ENCODE peak calls at places on chromosomes 2 and 18, in five cellular contexts. P is K562, Z is A549, Q is GM23338, W is HepG2. S is an unnamed sample.

GRCh38 chr18:34977787-34978532 is 63.3 kb upstream of the MAPRE2 start:
- DNase-seq in Q (peak; percentile 84), Z (no peak), P (peak; percentile 18), W (no peak), S (no peak)

GRCh38 chr18:363327-364115 is 95.7 kb upstream of the THOC1 start:
- DNase-seq in Q (no peak), Z (no peak), W (no peak), P (no peak), S (no peak)

GRCh38 chr2:206443735-206444527 is 599 bp downstream of the ADAM23 start:
- DNase-seq in W (no peak), Z (peak; percentile 46), P (no peak), Q (peak; percentile 68), S (no peak)

GRCh38 chr2:217731805-217732204 is 271.0 kb downstream of the TNS1 start:
- DNase-seq in Q (no peak), W (no peak), Z (no peak), P (no peak), S (no peak)

GRCh38 chr2:227623225-227623624 is 5.9 kb downstream of the SCYGR4 start:
- DNase-seq in P (no peak), W (no peak), Z (no peak), Q (no peak), S (no peak)

GRCh38 chr2:182870227-182870626 is 3.8 kb upstream of the FRZB start:
- DNase-seq in P (peak; percentile 44), W (peak; percentile 56), Z (peak; percentile 8), Q (peak; percentile 90), S (no peak)

GRCh38 chr18:36158261-36158867 is 28.7 kb downstream of the ELP2 start:
- DNase-seq in Q (no peak), W (no peak), P (no peak), Z (no peak), S (no peak)

GRCh38 chr2:219484343-219485200 is 14.1 kb upstream of the GMPPA start:
- DNase-seq in W (no peak), Z (no peak), Q (peak; percentile 75), P (no peak), S (no peak)

GRCh38 chr18:76519156-76519549 is 24.1 kb upstream of the ZNF516 start:
- DNase-seq in Z (no peak), P (no peak), W (no peak), Q (peak; percentile 64), S (no peak)

GRCh38 chr2:128714861-128715312 is 396.2 kb upstream of the HS6ST1 start:
- DNase-seq in P (no peak), Q (peak; percentile 47), Z (no peak), W (no peak), S (no peak)

GRCh38 chr18:26549486-26550435 is 1.4 kb upstream of the KCTD1 start:
- DNase-seq in Q (peak; percentile 71), W (peak; percentile 12), P (no peak), Z (peak; percentile 33), S (no peak)

GRCh38 chr18:70672581-70672980 is 383.7 kb downstream of the SOCS6 start:
- DNase-seq in P (no peak), Z (no peak), Q (no peak), W (no peak), S (no peak)

GRCh38 chr2:118992740-118993391 is 50.9 kb downstream of the MARCO start:
- DNase-seq in Z (no peak), P (no peak), Q (no peak), W (no peak), S (no peak)

GRCh38 chr2:86068098-86069047 is 37.3 kb downstream of the POLR1A start:
- DNase-seq in Q (no peak), W (no peak), Z (no peak), P (no peak), S (no peak)

GRCh38 chr18:21309248-21309647 is 67.2 kb downstream of the GREB1L start:
- DNase-seq in Q (no peak), Z (no peak), P (no peak), W (no peak), S (no peak)

GRCh38 chr2:9703085-9703641 is 72.4 kb upstream of the YWHAQ start:
- DNase-seq in Z (peak; percentile 90), Q (no peak), P (no peak), W (peak; percentile 39), S (no peak)

DNA sequence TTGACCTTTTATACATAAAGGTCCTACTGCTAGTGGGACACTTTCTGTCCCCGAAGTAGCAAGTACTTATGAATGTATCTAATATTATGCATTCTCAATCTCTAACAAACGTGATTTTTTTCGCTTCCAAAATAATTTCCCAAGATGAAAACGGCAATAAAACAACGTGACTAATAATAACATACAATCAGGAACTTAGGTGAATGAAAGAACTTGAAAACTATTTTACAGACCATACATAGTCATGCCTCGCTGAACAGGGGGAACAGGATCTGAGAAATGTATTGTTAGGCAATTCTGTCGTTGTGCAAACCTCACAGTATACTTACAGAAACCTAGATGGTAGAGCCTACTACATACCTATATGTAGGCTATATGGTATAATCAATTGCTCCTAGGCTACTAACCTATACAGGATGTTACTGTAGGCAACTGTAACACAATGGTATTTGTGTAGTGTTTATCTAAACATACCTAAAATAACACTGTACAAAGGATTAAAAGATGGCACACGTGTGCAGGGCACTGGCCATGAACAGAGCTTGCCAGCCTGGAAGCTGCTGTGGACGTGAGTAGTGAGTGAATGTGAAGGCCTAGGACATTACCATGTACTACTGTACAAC is 2.5 kb downstream of the RTN4 start:
- DNase-seq in W (peak; percentile 71), Q (no peak), Z (no peak), P (no peak), S (no peak)
- TF ChIP-seq JUNB in W (no peak), Q (no peak), Z (no peak), P (no peak), S (no peak)

DNA sequence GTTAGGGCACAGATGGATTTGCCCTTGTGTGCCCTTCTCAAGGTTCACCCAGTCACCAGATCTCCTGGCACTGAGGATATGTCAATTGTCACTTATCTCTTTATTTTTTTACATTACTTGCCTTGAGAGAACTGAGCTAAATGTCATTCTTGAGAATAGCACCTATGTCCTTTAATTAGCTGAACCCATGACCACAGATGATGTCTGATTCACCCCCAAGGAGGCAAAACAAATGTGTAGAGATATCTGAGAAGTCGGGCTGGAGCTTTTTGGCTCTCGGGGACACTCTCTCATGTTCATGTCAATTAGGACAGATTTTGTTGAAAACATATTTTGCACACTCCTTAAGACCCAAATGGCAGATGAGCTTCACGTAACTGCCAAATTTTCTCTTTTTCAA is 171.4 kb upstream of the LRRTM1 start:
- DNase-seq in P (no peak), Q (no peak), Z (no peak), W (no peak), S (no peak)
- TF ChIP-seq JUNB in P (no peak), Q (no peak), Z (no peak), W (no peak), S (no peak)

GRCh38 chr2:172953411-172953810 is 122.2 kb upstream of the MAP3K20 start:
- DNase-seq in W (no peak), Z (no peak), P (no peak), Q (no peak), S (no peak)

GRCh38 chr2:172955587-172955986 is 120.1 kb upstream of the MAP3K20 start:
- DNase-seq in Q (no peak), P (no peak), W (no peak), Z (no peak), S (no peak)

GRCh38 chr2:172951554-172951953 is 124.1 kb upstream of the MAP3K20 start:
- DNase-seq in Q (no peak), Z (no peak), P (no peak), W (no peak), S (no peak)

GRCh38 chr2:172957734-172958133 is 117.9 kb upstream of the MAP3K20 start:
- DNase-seq in Q (no peak), W (no peak), P (no peak), Z (no peak), S (no peak)

GRCh38 chr2:172953970-172954852 is 121.4 kb upstream of the MAP3K20 start:
- DNase-seq in Q (no peak), W (no peak), Z (no peak), P (no peak), S (no peak)
- TF ChIP-seq JUNB in Q (no peak), W (no peak), Z (no peak), P (no peak), S (no peak)

DNA sequence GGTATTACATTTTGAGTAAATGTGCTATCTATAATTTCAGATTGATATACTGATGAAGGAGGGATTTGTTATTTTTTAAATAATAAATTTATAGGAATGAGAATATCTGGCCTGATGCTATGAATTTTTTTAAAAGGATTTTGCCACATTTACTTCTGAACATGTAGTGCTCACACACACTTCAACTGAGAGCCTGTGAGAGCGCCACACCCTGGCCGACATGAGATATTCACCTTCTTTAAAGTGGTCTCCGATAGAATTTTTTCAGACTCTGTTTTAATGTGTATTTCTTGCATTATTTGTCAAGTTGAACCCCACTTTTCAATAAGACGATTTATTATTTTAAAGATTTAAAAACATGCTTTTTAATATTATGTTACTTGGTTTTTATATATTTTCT is 813.3 kb downstream of the DCC start:
- DNase-seq in Z (peak; percentile 1), Q (peak; percentile 65), W (peak; percentile 2), P (no peak), S (no peak)
- TF ChIP-seq JUNB in Z (no peak), Q (no peak), W (no peak), P (no peak), S (no peak)

GRCh38 chr2:18722101-18722500 is 132.7 kb upstream of the NT5C1B start:
- DNase-seq in Z (no peak), P (no peak), Q (no peak), W (no peak), S (no peak)

GRCh38 chr2:18721038-18721922 is 131.9 kb upstream of the NT5C1B start:
- DNase-seq in P (no peak), Z (no peak), W (no peak), Q (no peak), S (no peak)

GRCh38 chr2:18723219-18723618 is 133.8 kb upstream of the NT5C1B start:
- DNase-seq in P (no peak), Q (no peak), Z (no peak), W (no peak), S (no peak)

GRCh38 chr2:18719978-18720775 is 130.8 kb upstream of the NT5C1B start:
- DNase-seq in Z (peak; percentile 7), W (no peak), Q (no peak), P (no peak), S (no peak)
- TF ChIP-seq JUNB in Z (no peak), W (no peak), Q (no peak), P (no peak), S (no peak)

GRCh38 chr2:171318463-171318934 is 115.3 kb downstream of the METTL8 start:
- DNase-seq in P (no peak), Q (peak; percentile 84), Z (no peak), W (no peak), S (no peak)

GRCh38 chr2:171320208-171320621 is 113.6 kb downstream of the METTL8 start:
- DNase-seq in P (no peak), W (no peak), Q (no peak), Z (no peak), S (peak; percentile 95)

GRCh38 chr2:171319164-171319810 is 114.5 kb downstream of the METTL8 start:
- DNase-seq in P (no peak), Q (peak; percentile 84), W (no peak), Z (no peak), S (peak; percentile 98)

GRCh38 chr2:171317492-171318125 is 116.2 kb downstream of the METTL8 start:
- DNase-seq in P (no peak), Q (no peak), W (no peak), Z (no peak), S (peak; percentile 74)

GRCh38 chr2:171320731-171321130 is 113.1 kb downstream of the METTL8 start:
- DNase-seq in Z (no peak), P (no peak), Q (no peak), W (no peak), S (no peak)
- TF ChIP-seq JUNB in Z (no peak), P (no peak), Q (no peak), W (no peak), S (no peak)

GRCh38 chr18:48138211-48138610 is 207.8 kb upstream of the SMAD2 start:
- DNase-seq in Z (no peak), Q (peak; percentile 42), W (no peak), P (no peak), S (no peak)
- TF ChIP-seq JUNB in Z (no peak), Q (no peak), W (no peak), P (no peak), S (no peak)